ENCODE peak calls at places on chromosomes 2 and 18, in four cellular contexts. N, P, J and E are unnamed samples.
A peak's percentile ranks its signal among the peaks of the same experiment; 100 is the strongest.

GRCh38 chr18:68874361-68874760 is 76.5 kb downstream of the CCDC102B start:
- DNase-seq in N (no peak), P (no peak), J (no peak), E (no peak)

GRCh38 chr2:231263118-231263831 is 64.8 kb downstream of the ARMC9 start:
- DNase-seq in N (no peak), P (no peak), J (no peak), E (no peak)

GRCh38 chr2:56127013-56127772 is 56.6 kb upstream of the CCDC85A start:
- DNase-seq in N (no peak), P (no peak), J (no peak), E (no peak)

GRCh38 chr2:127615511-127616166 is 30.3 kb upstream of the GPR17 start:
- DNase-seq in N (no peak), P (no peak), J (no peak), E (no peak)

GRCh38 chr2:150538582-150539236 is 51.2 kb upstream of the RND3 start:
- DNase-seq in N (no peak), P (no peak), J (no peak), E (no peak)

GRCh38 chr2:233436691-233437438 is 82.6 kb downstream of the DGKD start:
- DNase-seq in N (no peak), P (no peak), J (no peak), E (no peak)

GRCh38 chr18:49757513-49758262 is 55.6 kb downstream of the ACAA2 start:
- DNase-seq in N (no peak), P (no peak), J (no peak), E (no peak)

GRCh38 chr2:45910473-45911060 is 259.1 kb downstream of the PRKCE start:
- DNase-seq in N (no peak), P (no peak), J (no peak), E (no peak)

GRCh38 chr2:127084611-127085031 is 22.3 kb downstream of the BIN1 start:
- DNase-seq in N (no peak), P (peak; percentile 49), J (peak; percentile 78), E (no peak)

GRCh38 chr2:44360749-44361329 is 455 bp downstream of the PREPL start:
- DNase-seq in N (no peak), P (no peak), J (peak; percentile 26), E (no peak)

GRCh38 chr18:60277855-60278480 is 94.6 kb downstream of the MC4R start:
- DNase-seq in N (no peak), P (no peak), J (no peak), E (no peak)

GRCh38 chr2:200810252-200810650 is 1.5 kb upstream of the BZW1 start:
- DNase-seq in N (no peak), P (no peak), J (no peak), E (no peak)

GRCh38 chr2:54572262-54572635 is 116.1 kb downstream of the SPTBN1 start:
- DNase-seq in N (no peak), P (no peak), J (peak; percentile 44), E (no peak)

GRCh38 chr2:230677182-230677946 is 35.3 kb upstream of the CAB39 start:
- DNase-seq in N (no peak), P (no peak), J (no peak), E (no peak)

GRCh38 chr2:64260817-64261216 is 116.6 kb upstream of the PELI1 start:
- DNase-seq in N (no peak), P (peak; percentile 5), J (no peak), E (peak; percentile 52)

GRCh38 chr2:180519276-180519675 is 461.1 kb upstream of the UBE2E3 start:
- DNase-seq in N (no peak), P (no peak), J (no peak), E (no peak)

GRCh38 chr2:179104736-179105135 is 54.8 kb upstream of the CCDC141 start:
- DNase-seq in N (no peak), P (no peak), J (no peak), E (no peak)

GRCh38 chr2:232525199-232525598 is 761 bp upstream of the CHRND start:
- DNase-seq in N (no peak), P (no peak), J (no peak), E (no peak)

GRCh38 chr2:172552547-172553291 is 3.2 kb upstream of the PDK1 start:
- DNase-seq in N (no peak), P (no peak), J (no peak), E (no peak)

GRCh38 chr2:148794558-148794957 is 80.5 kb upstream of the KIF5C start:
- DNase-seq in N (no peak), P (no peak), J (no peak), E (no peak)

GRCh38 chr18:31430072-31430471 is 17.5 kb upstream of the DSG3 start:
- DNase-seq in N (no peak), P (no peak), J (no peak), E (no peak)

GRCh38 chr18:27040796-27041195 is 144.3 kb downstream of the CHST9 start:
- DNase-seq in N (no peak), P (no peak), J (no peak), E (no peak)

GRCh38 chr2:196176142-196176738 is 4.9 kb upstream of the STK17B start:
- DNase-seq in N (no peak), P (peak; percentile 87), J (peak; percentile 95), E (peak; percentile 91)

GRCh38 chr2:209614630-209615369 is 156.8 kb upstream of the UNC80 start:
- DNase-seq in N (no peak), P (no peak), J (no peak), E (no peak)